ENCODE peak calls at places on chromosomes 1 and 21, in six cellular contexts. T, K, D, L, J and Q are unnamed samples.

GRCh38 chr1:94974824-94975223 is 47.9 kb upstream of the CNN3 start:
- DNase-seq in K (no peak), L (no peak), T (no peak), J (no peak), D (no peak), Q (no peak)

GRCh38 chr1:12565966-12566352 is 52.1 kb downstream of the DHRS3 start:
- DNase-seq in D (no peak), T (no peak), J (no peak), L (no peak), K (no peak), Q (no peak)

GRCh38 chr21:28068455-28069358 is 924.0 kb downstream of the LTN1 start:
- DNase-seq in L (no peak), J (no peak), D (no peak), K (peak), T (no peak), Q (no peak)

GRCh38 chr1:221912230-221912629 is 170.3 kb upstream of the DUSP10 start:
- DNase-seq in T (no peak), K (no peak), D (no peak), J (no peak), L (no peak), Q (no peak)

GRCh38 chr1:6348511-6349191 is 44.9 kb downstream of the ACOT7 start:
- DNase-seq in K (peak), L (no peak), D (no peak), J (no peak), T (no peak), Q (no peak)

GRCh38 chr1:3864884-3865283 is 7.6 kb downstream of the DFFB start:
- DNase-seq in J (no peak), T (no peak), L (no peak), K (no peak), D (no peak), Q (no peak)

GRCh38 chr1:221778125-221778524 is 36.2 kb upstream of the DUSP10 start:
- DNase-seq in D (no peak), L (no peak), K (no peak), T (no peak), J (no peak), Q (no peak)

GRCh38 chr1:233439721-233440120 is 112.2 kb downstream of the MAP3K21 start:
- DNase-seq in J (no peak), K (no peak), L (no peak), D (no peak), T (no peak), Q (no peak)

GRCh38 chr1:88141499-88142074 is 542.5 kb upstream of the PKN2 start:
- DNase-seq in L (no peak), D (no peak), K (no peak), T (no peak), J (no peak), Q (no peak)

GRCh38 chr1:66773227-66773626 is 21.0 kb downstream of the DYNLT5 start:
- DNase-seq in K (no peak), D (no peak), J (no peak), T (no peak), L (no peak), Q (no peak)

GRCh38 chr1:151147132-151147503 is 687 bp upstream of the SEMA6C start:
- DNase-seq in L (no peak), T (no peak), D (no peak), K (no peak), J (no peak), Q (no peak)

GRCh38 chr1:156727914-156728598 is at the start of gene METTL25B:
- DNase-seq in J (peak), D (peak), L (no peak), K (peak), T (peak), Q (peak)

GRCh38 chr1:227925582-227926198 is 22.0 kb downstream of the WNT9A start:
- DNase-seq in D (no peak), K (no peak), L (no peak), J (no peak), T (no peak), Q (no peak)

GRCh38 chr1:43373034-43373940 is 5.5 kb upstream of the ELOVL1 start:
- DNase-seq in J (no peak), L (no peak), K (no peak), T (no peak), D (no peak), Q (no peak)

GRCh38 chr1:29711582-29712274 is 475.4 kb downstream of the PTPRU start:
- DNase-seq in K (no peak), T (no peak), J (no peak), D (no peak), L (no peak), Q (no peak)

GRCh38 chr21:36780861-36781260 is 81.9 kb downstream of the SIM2 start:
- DNase-seq in T (no peak), D (no peak), K (no peak), L (no peak), J (no peak), Q (no peak)

GRCh38 chr1:94541175-94542087 is at the start of gene F3:
- DNase-seq in T (peak), J (peak), L (no peak), D (peak), K (peak), Q (no peak)